ENCODE peak calls at places on chromosomes 7 and 10, in seven cellular contexts. B is epithelial cell of esophagus; G is lung; S is mucosa of descending colon; L is CD8-positive, alpha-beta T cell; E is NB4; D is dorsolateral prefrontal cortex. U is an unnamed sample.
A peak's percentile ranks its signal among the peaks of the same experiment; 100 is the strongest.

GRCh38 chr7:152013974-152014373 is 11.5 kb upstream of the GALNT11 start:
- DNase-seq in B (no peak), G (no peak), S (no peak), L (no peak), E (no peak), D (no peak), U (no peak)

GRCh38 chr10:130747359-130747758 is 564.2 kb downstream of the TCERG1L start:
- DNase-seq in B (no peak), G (no peak), S (no peak), L (no peak), E (peak; percentile 17), D (no peak), U (no peak)

GRCh38 chr7:143372070-143372469 is 9.1 kb upstream of the ZYX start:
- DNase-seq in B (peak; percentile 92), G (no peak), S (peak; percentile 89), L (peak; percentile 36), E (peak; percentile 94), D (peak; percentile 83), U (peak; percentile 96)

GRCh38 chr10:33216661-33217427 is 117.6 kb downstream of the NRP1 start:
- DNase-seq in B (peak; percentile 81), G (no peak), S (no peak), L (no peak), E (no peak), D (no peak), U (peak; percentile 82)

GRCh38 chr10:105707603-105708002 is 1066.5 kb downstream of the SORCS3 start:
- DNase-seq in B (no peak), G (no peak), S (no peak), L (no peak), E (no peak), D (no peak), U (no peak)

GRCh38 chr10:13740416-13740815 is 153.7 kb downstream of the PRPF18 start:
- DNase-seq in B (no peak), G (no peak), S (no peak), L (no peak), E (no peak), D (no peak), U (no peak)

GRCh38 chr10:126519188-126519587 is 130.9 kb upstream of the ADAM12 start:
- DNase-seq in B (peak; percentile 28), G (no peak), S (no peak), L (no peak), E (no peak), D (no peak), U (no peak)

GRCh38 chr7:151239837-151240459 is 7.7 kb downstream of the CHPF2 start:
- DNase-seq in B (no peak), G (no peak), S (no peak), L (no peak), E (no peak), D (no peak), U (no peak)

GRCh38 chr7:98884416-98884815 is 6.1 kb downstream of the TRRAP start:
- DNase-seq in B (no peak), G (no peak), S (no peak), L (no peak), E (no peak), D (no peak), U (no peak)

GRCh38 chr10:97640868-97641811 is 669 bp downstream of the PI4K2A start:
- DNase-seq in B (peak; percentile 35), G (no peak), S (peak; percentile 64), L (no peak), E (peak; percentile 74), D (peak; percentile 10), U (peak; percentile 34)

GRCh38 chr10:17410907-17411306 is 43.5 kb downstream of the ST8SIA6 start:
- DNase-seq in B (no peak), G (no peak), S (no peak), L (no peak), E (no peak), D (no peak), U (no peak)

GRCh38 chr10:17412323-17412722 is 42.1 kb downstream of the ST8SIA6 start:
- DNase-seq in B (peak; percentile 18), G (no peak), S (no peak), L (no peak), E (no peak), D (no peak), U (peak; percentile 36)

GRCh38 chr10:17406036-17406834 is 48.2 kb downstream of the ST8SIA6 start:
- DNase-seq in B (no peak), G (no peak), S (no peak), L (no peak), E (no peak), D (no peak), U (no peak)

GRCh38 chr10:17407040-17407439 is 47.4 kb downstream of the ST8SIA6 start:
- DNase-seq in B (no peak), G (no peak), S (no peak), L (no peak), E (no peak), D (no peak), U (no peak)

DNA sequence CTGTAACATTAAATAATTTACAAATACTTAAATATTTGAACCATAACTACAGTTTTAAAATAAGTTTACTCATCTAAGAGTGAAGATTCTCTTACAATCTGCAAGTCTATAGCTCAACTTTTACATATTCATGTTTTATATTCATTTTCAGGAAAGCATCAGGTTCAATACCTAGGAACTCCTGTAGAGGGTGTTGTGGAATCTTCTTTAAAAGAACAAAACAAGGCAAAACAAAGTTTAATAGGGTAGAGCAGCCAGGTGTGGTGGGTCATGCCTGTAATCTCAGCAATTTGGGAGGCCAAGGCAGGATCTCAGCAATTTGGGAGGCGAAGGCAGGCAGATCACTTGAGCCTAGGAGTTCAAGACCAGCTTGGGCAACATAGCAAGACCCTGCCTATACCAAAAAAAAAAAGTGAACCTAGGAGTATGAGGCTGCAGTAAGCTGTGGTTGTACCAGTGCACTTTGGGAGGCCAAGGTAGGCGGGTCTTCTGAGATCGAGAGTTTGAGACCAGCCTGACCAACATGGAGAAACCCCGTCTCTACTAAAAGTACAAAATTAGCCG is 45.1 kb downstream of the ST8SIA6 start:
- DNase-seq in B (peak; percentile 16), G (no peak), S (no peak), L (no peak), E (no peak), D (no peak), U (peak; percentile 33)
- TF ChIP-seq CTCF in B (peak; percentile 43), G (peak; percentile 12), S (peak; percentile 19), L (peak; percentile 69), E (no peak), D (no peak), U (peak; percentile 45)

GRCh38 chr7:2164156-2164555 is 68.6 kb downstream of the MAD1L1 start:
- DNase-seq in B (no peak), G (no peak), S (no peak), L (no peak), E (no peak), D (no peak), U (no peak)
- TF ChIP-seq CTCF in B (peak; percentile 12), G (no peak), S (no peak), L (no peak), E (no peak), D (no peak), U (no peak)

GRCh38 chr7:116185450-116185849 is 24.9 kb upstream of the TES start:
- DNase-seq in B (no peak), G (no peak), S (no peak), L (no peak), E (no peak), D (no peak), U (no peak)
- TF ChIP-seq CTCF in B (no peak), G (no peak), S (no peak), L (no peak), E (no peak), D (no peak), U (no peak)

GRCh38 chr7:23938937-23939552 is 229.0 kb downstream of the STK31 start:
- DNase-seq in B (peak; percentile 56), G (no peak), S (no peak), L (no peak), E (peak; percentile 54), D (no peak), U (peak; percentile 59)
- TF ChIP-seq CTCF in B (peak; percentile 73), G (no peak), S (no peak), L (no peak), E (peak; percentile 70), D (no peak), U (peak; percentile 37)

DNA sequence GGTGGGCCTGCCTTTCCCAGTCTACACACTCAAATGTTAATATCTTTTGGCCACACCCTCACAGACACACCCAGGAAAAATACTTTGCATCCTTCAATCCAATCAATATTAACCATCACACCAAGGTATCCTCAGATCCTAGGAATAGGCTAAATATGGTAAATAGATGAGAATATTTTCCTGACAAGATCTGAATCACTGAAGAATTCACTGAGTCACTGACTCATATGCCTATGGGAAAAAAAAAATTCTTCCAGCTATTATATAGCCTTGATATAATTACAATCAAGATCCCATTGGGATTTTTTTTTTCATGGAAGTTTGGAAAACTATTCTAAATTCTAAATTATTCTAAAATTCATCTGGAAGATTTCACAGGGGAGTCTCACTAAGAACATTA is 65.8 kb downstream of the INHBA start:
- DNase-seq in B (peak; percentile 41), G (no peak), S (no peak), L (no peak), E (no peak), D (no peak), U (no peak)
- TF ChIP-seq CTCF in B (no peak), G (no peak), S (no peak), L (no peak), E (no peak), D (no peak), U (no peak)

DNA sequence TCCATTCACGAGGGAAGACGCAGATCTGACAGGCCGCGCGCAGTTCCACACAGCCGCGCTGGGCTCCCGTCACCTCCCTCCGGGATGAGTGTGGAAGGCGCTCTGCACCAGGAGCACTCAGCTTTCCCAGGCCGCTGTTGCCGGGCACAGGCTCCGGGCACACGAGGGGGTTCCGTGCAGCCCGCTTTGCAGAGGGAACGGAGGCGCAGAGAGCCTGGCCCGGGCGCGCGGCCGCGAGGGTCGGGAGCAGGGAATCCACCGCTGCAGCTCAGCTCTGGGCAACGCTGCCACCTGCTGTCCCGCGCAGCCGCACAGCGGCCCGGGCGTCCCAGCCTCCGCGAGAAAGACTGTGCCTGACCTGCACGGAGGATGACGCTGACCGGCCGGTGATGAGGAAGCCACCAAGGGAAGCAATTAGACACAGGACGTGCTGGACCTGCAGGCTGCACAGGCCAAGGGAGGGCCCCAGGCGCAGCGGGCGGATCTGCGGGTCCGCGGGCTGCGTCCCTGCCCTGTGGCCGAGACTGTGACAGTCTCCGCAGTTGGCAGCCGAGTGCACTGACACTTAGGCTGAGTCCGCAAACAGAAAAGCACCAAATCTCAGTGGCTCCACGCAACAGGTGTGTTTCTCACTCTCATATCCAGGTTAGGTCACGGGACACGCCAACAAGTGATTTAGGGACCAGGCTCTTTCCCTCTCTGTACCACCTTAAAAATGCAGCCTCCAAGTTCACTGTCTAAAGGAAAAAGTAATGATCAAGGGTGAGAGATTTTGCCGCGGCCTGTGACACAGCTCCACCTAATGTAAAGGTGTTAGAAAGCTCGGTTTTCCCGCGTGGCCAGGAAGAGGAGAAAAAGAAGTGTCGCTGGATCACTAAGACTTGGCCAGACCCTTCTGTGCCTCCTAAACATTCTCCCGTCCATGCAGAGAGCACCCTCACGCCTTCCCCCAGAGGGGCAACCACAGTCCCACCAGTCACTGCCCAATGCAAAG is 94.5 kb downstream of the SEC61G start:
- DNase-seq in B (peak; percentile 74), G (peak; percentile 33), S (peak; percentile 77), L (no peak), E (peak; percentile 38), D (peak; percentile 68), U (peak; percentile 52)
- TF ChIP-seq CTCF in B (peak; percentile 53), G (no peak), S (no peak), L (no peak), E (peak; percentile 23), D (peak; percentile 79), U (peak; percentile 80)